ENCODE peak calls at places on chromosome 21, in eight cellular contexts. U is natural killer cell; O is HuH-7; W is iPS-NIHi11; F is psoas muscle; Q is stimulated activated CD4-positive, alpha-beta T cell treated with anti-CD3 and anti-CD28 coated beads, Interleukin-1b, Interleukin-23, amount 100 ng/mL, for 4 hours; C is fibroblast of mammary gland; R is mammary epithelial cell. K is an unnamed sample.

GRCh38 chr21:15775981-15776380 is 46.2 kb downstream of the USP25 start:
- DNase-seq in U (no peak), W (no peak), C (peak), F (no peak), Q (no peak), O (no peak), R (peak), K (peak)

GRCh38 chr21:33451634-33452071 is 28.1 kb downstream of the TMEM50B start:
- DNase-seq in W (no peak), U (no peak), F (no peak), Q (no peak), R (peak), C (peak), O (no peak), K (no peak)

GRCh38 chr21:22993144-22993543 is 1994.9 kb downstream of the NCAM2 start:
- DNase-seq in O (no peak), Q (no peak), W (no peak), C (no peak), F (no peak), R (no peak), U (no peak), K (no peak)

GRCh38 chr21:45499970-45500575 is 42.2 kb downstream of the SLC19A1 start:
- DNase-seq in W (no peak), U (no peak), C (no peak), O (no peak), F (peak), R (no peak), Q (no peak), K (no peak)

GRCh38 chr21:16125274-16125673 is 395.5 kb downstream of the USP25 start:
- DNase-seq in C (peak), Q (no peak), F (no peak), W (no peak), R (no peak), U (no peak), O (no peak), K (no peak)

GRCh38 chr21:42160111-42160949 is 58.6 kb upstream of the ABCG1 start:
- DNase-seq in C (no peak), O (no peak), R (no peak), F (no peak), W (no peak), Q (no peak), U (peak), K (no peak)

GRCh38 chr21:27721675-27722074 is 754.8 kb upstream of the ADAMTS5 start:
- DNase-seq in W (no peak), Q (no peak), U (no peak), O (no peak), C (no peak), F (no peak), R (no peak), K (no peak)

GRCh38 chr21:37436180-37436579 is 69.6 kb downstream of the DYRK1A start:
- DNase-seq in W (no peak), O (no peak), R (no peak), F (no peak), Q (no peak), C (no peak), U (no peak), K (no peak)

GRCh38 chr21:15149825-15150224 is 85.0 kb upstream of the NRIP1 start:
- DNase-seq in R (no peak), U (no peak), O (peak), C (no peak), W (no peak), Q (no peak), F (no peak), K (no peak)

GRCh38 chr21:39663066-39663465 is 50.3 kb downstream of the B3GALT5 start:
- DNase-seq in Q (no peak), F (no peak), W (no peak), U (no peak), O (no peak), R (no peak), C (no peak), K (no peak)

GRCh38 chr21:16534408-16535099 is 804.8 kb downstream of the USP25 start:
- DNase-seq in Q (no peak), F (peak), C (peak), R (peak), U (no peak), O (no peak), W (no peak), K (peak)

GRCh38 chr21:26043891-26044290 is 126.7 kb downstream of the APP start:
- DNase-seq in U (no peak), Q (no peak), F (no peak), O (no peak), R (no peak), C (no peak), W (no peak), K (peak)

GRCh38 chr21:35974801-35975200 is 85.5 kb downstream of the SETD4 start:
- DNase-seq in U (no peak), C (peak), W (no peak), Q (no peak), O (no peak), F (no peak), R (no peak), K (peak)

GRCh38 chr21:19353271-19353670 is 949.7 kb upstream of the TMPRSS15 start:
- DNase-seq in F (no peak), U (no peak), R (no peak), W (peak), Q (no peak), O (no peak), C (no peak), K (no peak)

GRCh38 chr21:45318146-45318555 is 30.5 kb upstream of the POFUT2 start:
- DNase-seq in W (no peak), U (no peak), R (no peak), O (no peak), Q (no peak), C (no peak), F (no peak), K (no peak)

GRCh38 chr21:28943631-28944030 is 49.0 kb downstream of the LTN1 start:
- DNase-seq in O (no peak), U (no peak), R (no peak), Q (no peak), W (no peak), C (peak), F (no peak), K (peak)

GRCh38 chr21:25967566-25968438 is 202.8 kb downstream of the APP start:
- DNase-seq in F (no peak), C (no peak), Q (no peak), O (no peak), U (no peak), W (no peak), R (peak), K (peak)

GRCh38 chr21:36887983-36888382 is 78.5 kb downstream of the HLCS start:
- DNase-seq in Q (no peak), W (no peak), F (no peak), O (no peak), C (no peak), R (no peak), U (no peak), K (no peak)

GRCh38 chr21:21851657-21852056 is 853.4 kb downstream of the NCAM2 start:
- DNase-seq in F (no peak), Q (no peak), U (no peak), O (no peak), R (no peak), W (no peak), C (peak), K (no peak)

GRCh38 chr21:42640486-42640885 is 12.9 kb upstream of the PDE9A start:
- DNase-seq in O (no peak), C (no peak), R (no peak), F (peak), W (no peak), U (no peak), Q (no peak), K (no peak)

GRCh38 chr21:31293986-31294385 is 50.1 kb downstream of the TIAM1 start:
- DNase-seq in Q (peak), W (peak), U (no peak), O (no peak), F (no peak), C (peak), R (peak), K (peak)

GRCh38 chr21:43940672-43941071 is 71.4 kb upstream of the TRAPPC10 start:
- DNase-seq in Q (no peak), O (no peak), R (no peak), F (no peak), C (no peak), U (no peak), W (no peak), K (no peak)

GRCh38 chr21:44710756-44711326 is 531 bp downstream of the TSPEAR start:
- DNase-seq in Q (no peak), R (peak), U (no peak), W (no peak), O (no peak), C (no peak), F (peak), K (no peak)

GRCh38 chr21:26469789-26470188 is 103.3 kb downstream of the CYYR1 start:
- DNase-seq in O (no peak), F (no peak), W (no peak), C (peak), U (no peak), Q (no peak), R (peak), K (peak)

GRCh38 chr21:21200103-21200938 is 202.1 kb downstream of the NCAM2 start:
- DNase-seq in Q (peak), W (no peak), O (no peak), U (no peak), R (no peak), F (peak), C (peak), K (peak)

GRCh38 chr21:45969921-45970673 is 11.5 kb upstream of the COL6A1 start:
- DNase-seq in W (peak), Q (no peak), U (no peak), O (no peak), R (no peak), C (no peak), F (no peak), K (no peak)